ENCODE peak calls at places on chromosomes 6 and 20, in nine cellular contexts. P is GM12865; M is SK-MEL-5; Q is GOT3; T is amniotic stem cell; O is WERI-Rb-1; E is epithelial cell of esophagus; J is activated naive CD8-positive, alpha-beta T cell treated with anti-CD3 and anti-CD28 coated beads, Interleukin-2, amount 50 U/mL, for 24 hours; C is neural crest cell. K is an unnamed sample.

GRCh38 chr6:158969148-158969547 is 30.9 kb downstream of the RSPH3 start:
- DNase-seq in P (no peak), M (no peak), Q (no peak), T (no peak), O (no peak), E (no peak), J (no peak), C (no peak), K (no peak)

GRCh38 chr6:178119-178518 is 114.2 kb upstream of the DUSP22 start:
- DNase-seq in P (no peak), M (no peak), Q (no peak), T (no peak), O (no peak), E (no peak), J (no peak), C (no peak), K (no peak)

GRCh38 chr20:63330084-63330760 is 30.9 kb downstream of the CHRNA4 start:
- DNase-seq in P (no peak), M (no peak), Q (no peak), T (no peak), O (no peak), E (no peak), J (no peak), C (no peak), K (no peak)

GRCh38 chr6:30231067-30231466 is 17.9 kb upstream of the TRIM26 start:
- DNase-seq in P (no peak), M (peak), Q (no peak), T (no peak), O (no peak), E (no peak), J (no peak), C (no peak), K (no peak)

GRCh38 chr20:41335591-41335990 is 5.0 kb upstream of the LPIN3 start:
- DNase-seq in P (no peak), M (no peak), Q (no peak), T (no peak), O (no peak), E (no peak), J (no peak), C (no peak), K (no peak)

GRCh38 chr6:134211297-134211696 is 106.6 kb downstream of the SGK1 start:
- DNase-seq in P (no peak), M (no peak), Q (no peak), T (no peak), O (no peak), E (no peak), J (no peak), C (no peak), K (no peak)

GRCh38 chr20:10563935-10564492 is 109.8 kb downstream of the JAG1 start:
- DNase-seq in P (no peak), M (no peak), Q (no peak), T (no peak), O (no peak), E (no peak), J (no peak), C (no peak), K (no peak)

GRCh38 chr6:76843376-76843775 is 619.9 kb downstream of the HTR1B start:
- DNase-seq in P (no peak), M (no peak), Q (no peak), T (no peak), O (no peak), E (no peak), J (no peak), C (no peak), K (no peak)

GRCh38 chr20:55054443-55054842 is 579.0 kb downstream of the DOK5 start:
- DNase-seq in P (no peak), M (no peak), Q (no peak), T (no peak), O (no peak), E (peak), J (no peak), C (no peak), K (no peak)

GRCh38 chr6:111794716-111795452 is 78.4 kb downstream of the FYN start:
- DNase-seq in P (no peak), M (no peak), Q (no peak), T (no peak), O (no peak), E (no peak), J (no peak), C (no peak), K (no peak)

GRCh38 chr6:92201618-92202017 is 1217.7 kb downstream of the EPHA7 start:
- DNase-seq in P (no peak), M (peak), Q (no peak), T (no peak), O (no peak), E (peak), J (no peak), C (no peak), K (no peak)

GRCh38 chr20:53738945-53739798 is 145.5 kb upstream of the ZNF217 start:
- DNase-seq in P (peak), M (no peak), Q (no peak), T (no peak), O (no peak), E (peak), J (no peak), C (no peak), K (no peak)

GRCh38 chr6:126947070-126947469 is 171.4 kb upstream of the RSPO3 start:
- DNase-seq in P (no peak), M (peak), Q (no peak), T (no peak), O (no peak), E (no peak), J (no peak), C (no peak), K (no peak)

GRCh38 chr6:105545206-105545920 is 142.5 kb upstream of the PREP start:
- DNase-seq in P (no peak), M (no peak), Q (no peak), T (no peak), O (peak), E (peak), J (no peak), C (no peak), K (no peak)

GRCh38 chr6:68273297-68273696 is 361.8 kb upstream of the ADGRB3 start:
- DNase-seq in P (no peak), M (no peak), Q (no peak), T (no peak), O (no peak), E (no peak), J (no peak), C (no peak), K (no peak)

GRCh38 chr6:1400126-1400850 is 10.9 kb downstream of the FOXF2 start:
- DNase-seq in P (no peak), M (no peak), Q (no peak), T (no peak), O (no peak), E (no peak), J (no peak), C (no peak), K (no peak)

GRCh38 chr6:63636516-63636968 is 940 bp downstream of the PHF3 start:
- DNase-seq in P (peak), M (peak), Q (no peak), T (no peak), O (peak), E (peak), J (peak), C (peak), K (no peak)

GRCh38 chr6:159608961-159609673 is 83.9 kb downstream of the SOD2 start:
- DNase-seq in P (peak), M (peak), Q (no peak), T (no peak), O (peak), E (peak), J (no peak), C (no peak), K (peak)

GRCh38 chr6:85490516-85491248 is 40.8 kb downstream of the NT5E start:
- DNase-seq in P (no peak), M (no peak), Q (no peak), T (no peak), O (no peak), E (peak), J (no peak), C (no peak), K (no peak)

GRCh38 chr6:121592955-121593665 is 157.7 kb downstream of the GJA1 start:
- DNase-seq in P (no peak), M (peak), Q (no peak), T (no peak), O (no peak), E (no peak), J (no peak), C (no peak), K (no peak)

GRCh38 chr6:6246539-6246938 is 73.9 kb downstream of the F13A1 start:
- DNase-seq in P (peak), M (no peak), Q (no peak), T (no peak), O (peak), E (no peak), J (no peak), C (no peak), K (no peak)

GRCh38 chr6:164612731-164613130 is 696.7 kb downstream of the C6orf118 start:
- DNase-seq in P (peak), M (peak), Q (no peak), T (no peak), O (peak), E (no peak), J (no peak), C (no peak), K (no peak)

GRCh38 chr6:100165442-100165841 is 171.4 kb upstream of the MCHR2 start:
- DNase-seq in P (no peak), M (no peak), Q (no peak), T (no peak), O (no peak), E (no peak), J (no peak), C (no peak), K (no peak)

GRCh38 chr20:50930139-50931047 is 844 bp downstream of the ADNP start:
- DNase-seq in P (peak), M (no peak), Q (no peak), T (no peak), O (peak), E (peak), J (peak), C (peak), K (no peak)

GRCh38 chr6:121395736-121396135 is 39.7 kb upstream of the GJA1 start:
- DNase-seq in P (no peak), M (no peak), Q (no peak), T (no peak), O (no peak), E (no peak), J (no peak), C (no peak), K (no peak)

GRCh38 chr6:29995346-29995777 is 53.0 kb downstream of the HLA-A start:
- DNase-seq in P (no peak), M (no peak), Q (no peak), T (no peak), O (no peak), E (peak), J (no peak), C (no peak), K (no peak)

GRCh38 chr20:61650912-61651733 is 399.1 kb downstream of the CDH4 start:
- DNase-seq in P (no peak), M (no peak), Q (no peak), T (no peak), O (no peak), E (no peak), J (no peak), C (no peak), K (no peak)

GRCh38 chr6:119713903-119714302 is 364.3 kb upstream of the MAN1A1 start:
- DNase-seq in P (no peak), M (no peak), Q (no peak), T (no peak), O (no peak), E (no peak), J (no peak), C (no peak), K (no peak)

GRCh38 chr6:107458687-107459282 is 579 bp downstream of the PDSS2 start:
- DNase-seq in P (peak), M (peak), Q (no peak), T (no peak), O (no peak), E (peak), J (peak), C (no peak), K (no peak)

GRCh38 chr6:106609699-106610098 is 19.6 kb downstream of the RTN4IP1 start:
- DNase-seq in P (peak), M (peak), Q (no peak), T (no peak), O (peak), E (peak), J (no peak), C (no peak), K (no peak)

GRCh38 chr6:77883849-77884248 is 231.0 kb downstream of the MEI4 start:
- DNase-seq in P (no peak), M (no peak), Q (no peak), T (no peak), O (no peak), E (peak), J (no peak), C (no peak), K (no peak)

GRCh38 chr6:88374556-88374955 is 208.4 kb upstream of the CNR1 start:
- DNase-seq in P (no peak), M (no peak), Q (no peak), T (no peak), O (no peak), E (no peak), J (no peak), C (no peak), K (no peak)

GRCh38 chr20:47768016-47768953 is 17.0 kb downstream of the SULF2 start:
- DNase-seq in P (peak), M (no peak), Q (no peak), T (no peak), O (no peak), E (no peak), J (no peak), C (no peak), K (no peak)

GRCh38 chr20:59938221-59938620 is 1.9 kb downstream of the PPP1R3D start:
- DNase-seq in P (no peak), M (no peak), Q (no peak), T (peak), O (no peak), E (peak), J (no peak), C (no peak), K (no peak)

GRCh38 chr20:45752747-45753146 is 30.6 kb downstream of the SPINT4 start:
- DNase-seq in P (peak), M (no peak), Q (no peak), T (no peak), O (no peak), E (no peak), J (peak), C (no peak), K (no peak)

GRCh38 chr6:35596448-35597442 is 84.0 kb upstream of the TULP1 start:
- DNase-seq in P (no peak), M (no peak), Q (no peak), T (peak), O (no peak), E (peak), J (no peak), C (no peak), K (no peak)

GRCh38 chr6:165573671-165574070 is 89.4 kb downstream of the PDE10A start:
- DNase-seq in P (no peak), M (peak), Q (no peak), T (no peak), O (no peak), E (no peak), J (no peak), C (no peak), K (no peak)

K was measured in CMK.